ENCODE peak calls at places on chromosomes 6 and 20, in four cellular contexts. S is stimulated activated CD8-positive, alpha-beta memory T cell treated with anti-CD3 and anti-CD28 coated beads, Interleukin-2, amount 100 ng/mL, for 48 hours; N is stimulated activated CD4-positive, alpha-beta T cell treated with anti-CD3 and anti-CD28 coated beads, TNF-alpha, amount 100 ng/mL, for 48 hours; Y is EL. P is an unnamed sample.

GRCh38 chr6:104688283-104688969 is 171.3 kb downstream of the HACE1 start:
- DNase-seq in N (no peak), S (no peak), Y (no peak), P (no peak)

GRCh38 chr6:26223677-26224546 is 136.7 kb downstream of the HFE start:
- DNase-seq in N (no peak), Y (peak), S (no peak), P (no peak)

GRCh38 chr6:113464959-113465358 is 392.2 kb upstream of the MARCKS start:
- DNase-seq in N (no peak), Y (peak), S (no peak), P (no peak)

GRCh38 chr6:168390746-168391400 is 50.1 kb upstream of the SMOC2 start:
- DNase-seq in S (no peak), N (no peak), Y (no peak), P (no peak)

GRCh38 chr6:56787209-56787608 is 144.5 kb upstream of the DST start:
- DNase-seq in Y (no peak), N (no peak), S (no peak), P (no peak)

GRCh38 chr6:38730136-38730862 is 15.2 kb downstream of the DNAH8 start:
- DNase-seq in Y (no peak), S (no peak), N (no peak), P (no peak)

GRCh38 chr6:54335871-54336270 is 27.6 kb downstream of the TINAG start:
- DNase-seq in N (no peak), S (no peak), Y (peak), P (no peak)

GRCh38 chr6:39334039-39334438 is 11.5 kb upstream of the KCNK16 start:
- DNase-seq in S (no peak), N (no peak), Y (no peak), P (no peak)

GRCh38 chr6:52328303-52328662 is 33.7 kb upstream of the PAQR8 start:
- DNase-seq in Y (no peak), N (no peak), S (no peak), P (no peak)

GRCh38 chr6:37922563-37922962 is 103.0 kb downstream of the ZFAND3 start:
- DNase-seq in N (no peak), Y (no peak), S (no peak), P (no peak)

GRCh38 chr6:133227344-133227743 is 13.8 kb upstream of the EYA4 start:
- DNase-seq in N (no peak), Y (no peak), S (no peak), P (no peak)

GRCh38 chr20:11411765-11412164 is 505.9 kb upstream of the BTBD3 start:
- DNase-seq in Y (no peak), N (no peak), S (no peak), P (no peak)

GRCh38 chr6:52115145-52115741 is 27.8 kb upstream of the PKHD1 start:
- DNase-seq in S (no peak), N (no peak), Y (no peak), P (no peak)

GRCh38 chr6:134345780-134346179 is 27.9 kb upstream of the SGK1 start:
- DNase-seq in N (no peak), Y (no peak), S (no peak), P (no peak)

GRCh38 chr6:44053760-44054556 is 73.3 kb downstream of the MRPL14 start:
- DNase-seq in S (no peak), Y (peak), N (no peak), P (no peak)

GRCh38 chr20:40938020-40938419 is 90.6 kb upstream of the TOP1 start:
- DNase-seq in Y (no peak), S (no peak), N (no peak), P (no peak)

GRCh38 chr20:35120012-35120701 is 27.0 kb downstream of the EDEM2 start:
- DNase-seq in S (no peak), Y (peak), N (no peak), P (no peak)

GRCh38 chr20:8166730-8167129 is 34.7 kb downstream of the PLCB1 start:
- DNase-seq in Y (no peak), N (no peak), S (no peak), P (no peak)

GRCh38 chr20:1174787-1175186 is 10.0 kb downstream of the TMEM74B start:
- DNase-seq in S (no peak), Y (no peak), N (no peak), P (no peak)

P was measured in stimulated activated effector memory CD8-positive, alpha-beta T cell treated with anti-CD3 and anti-CD28 coated beads, Interleukin-12 subunit alpha, Interleukin-12 subunit beta, amount 100 ng/mL, for 72 hours.